ENCODE peak calls at places on chromosomes 4 and X, in eight cellular contexts. One of them, this sample, is unnamed.

GRCh38 chrX:112368371-112368770 is 285.8 kb upstream of the TRPC5 start:
- DNase-seq in lung microvascular endothelial cell: no peak
- DNase-seq in RPMI7951: no peak
- DNase-seq in left lobe of liver: no peak
- DNase-seq in ACHN: no peak
- DNase-seq in fibroblast of lung: no peak
- DNase-seq in NCI-H1092 treated with DMSO at 0.1 percent for 48 hours: peak
- DNase-seq in breast epithelium: no peak
- DNase-seq in this sample: no peak

GRCh38 chr4:106002979-106003378 is 107.7 kb downstream of the NPNT start:
- DNase-seq in lung microvascular endothelial cell: no peak
- DNase-seq in RPMI7951: no peak
- DNase-seq in left lobe of liver: no peak
- DNase-seq in ACHN: peak
- DNase-seq in fibroblast of lung: no peak
- DNase-seq in NCI-H1092 treated with DMSO at 0.1 percent for 48 hours: no peak
- DNase-seq in breast epithelium: no peak
- DNase-seq in this sample: no peak

GRCh38 chr4:43456383-43456782 is 563.9 kb downstream of the GRXCR1 start:
- DNase-seq in lung microvascular endothelial cell: no peak
- DNase-seq in RPMI7951: peak
- DNase-seq in left lobe of liver: no peak
- DNase-seq in ACHN: no peak
- DNase-seq in fibroblast of lung: peak
- DNase-seq in NCI-H1092 treated with DMSO at 0.1 percent for 48 hours: no peak
- DNase-seq in breast epithelium: no peak
- DNase-seq in this sample: peak

GRCh38 chrX:19257001-19257400 is 86.7 kb upstream of the PDHA1 start:
- DNase-seq in lung microvascular endothelial cell: no peak
- DNase-seq in RPMI7951: peak
- DNase-seq in left lobe of liver: no peak
- DNase-seq in ACHN: no peak
- DNase-seq in fibroblast of lung: no peak
- DNase-seq in NCI-H1092 treated with DMSO at 0.1 percent for 48 hours: no peak
- DNase-seq in breast epithelium: no peak
- DNase-seq in this sample: no peak

GRCh38 chr4:52957220-52957686 is 95.1 kb downstream of the RASL11B start:
- DNase-seq in lung microvascular endothelial cell: peak
- DNase-seq in RPMI7951: no peak
- DNase-seq in left lobe of liver: no peak
- DNase-seq in ACHN: no peak
- DNase-seq in fibroblast of lung: peak
- DNase-seq in NCI-H1092 treated with DMSO at 0.1 percent for 48 hours: peak
- DNase-seq in breast epithelium: no peak
- DNase-seq in this sample: no peak

GRCh38 chrX:74535211-74535621 is 79.2 kb downstream of the RLIM start:
- DNase-seq in lung microvascular endothelial cell: peak
- DNase-seq in RPMI7951: peak
- DNase-seq in left lobe of liver: no peak
- DNase-seq in ACHN: peak
- DNase-seq in fibroblast of lung: peak
- DNase-seq in NCI-H1092 treated with DMSO at 0.1 percent for 48 hours: peak
- DNase-seq in breast epithelium: no peak
- DNase-seq in this sample: no peak

GRCh38 chr4:27616166-27616565 is 755.5 kb downstream of the STIM2 start:
- DNase-seq in lung microvascular endothelial cell: no peak
- DNase-seq in RPMI7951: no peak
- DNase-seq in left lobe of liver: no peak
- DNase-seq in ACHN: peak
- DNase-seq in fibroblast of lung: no peak
- DNase-seq in NCI-H1092 treated with DMSO at 0.1 percent for 48 hours: no peak
- DNase-seq in breast epithelium: no peak
- DNase-seq in this sample: no peak

GRCh38 chr4:168076989-168077725 is 15.2 kb upstream of the ANXA10 start:
- DNase-seq in lung microvascular endothelial cell: peak
- DNase-seq in RPMI7951: peak
- DNase-seq in left lobe of liver: peak
- DNase-seq in ACHN: peak
- DNase-seq in fibroblast of lung: peak
- DNase-seq in NCI-H1092 treated with DMSO at 0.1 percent for 48 hours: peak
- DNase-seq in breast epithelium: peak
- DNase-seq in this sample: peak

GRCh38 chrX:18890724-18891560 is 93.0 kb downstream of the PHKA2 start:
- DNase-seq in lung microvascular endothelial cell: no peak
- DNase-seq in RPMI7951: no peak
- DNase-seq in left lobe of liver: no peak
- DNase-seq in ACHN: no peak
- DNase-seq in fibroblast of lung: no peak
- DNase-seq in NCI-H1092 treated with DMSO at 0.1 percent for 48 hours: no peak
- DNase-seq in breast epithelium: no peak
- DNase-seq in this sample: no peak

GRCh38 chr4:112938461-112939058 is 110.9 kb upstream of the ANK2 start:
- DNase-seq in lung microvascular endothelial cell: peak
- DNase-seq in RPMI7951: peak
- DNase-seq in left lobe of liver: no peak
- DNase-seq in ACHN: peak
- DNase-seq in fibroblast of lung: peak
- DNase-seq in NCI-H1092 treated with DMSO at 0.1 percent for 48 hours: peak
- DNase-seq in breast epithelium: no peak
- DNase-seq in this sample: peak

GRCh38 chrX:71105638-71106037 is 902 bp downstream of the CXorf65 start:
- DNase-seq in lung microvascular endothelial cell: no peak
- DNase-seq in RPMI7951: no peak
- DNase-seq in left lobe of liver: no peak
- DNase-seq in ACHN: no peak
- DNase-seq in fibroblast of lung: no peak
- DNase-seq in NCI-H1092 treated with DMSO at 0.1 percent for 48 hours: no peak
- DNase-seq in breast epithelium: no peak
- DNase-seq in this sample: no peak

GRCh38 chr4:3520796-3521600 is 11.2 kb downstream of the LRPAP1 start:
- DNase-seq in lung microvascular endothelial cell: no peak
- DNase-seq in RPMI7951: no peak
- DNase-seq in left lobe of liver: no peak
- DNase-seq in ACHN: no peak
- DNase-seq in fibroblast of lung: no peak
- DNase-seq in NCI-H1092 treated with DMSO at 0.1 percent for 48 hours: no peak
- DNase-seq in breast epithelium: no peak
- DNase-seq in this sample: no peak

GRCh38 chrX:44459501-44459900 is 83.2 kb downstream of the FUNDC1 start:
- DNase-seq in lung microvascular endothelial cell: no peak
- DNase-seq in RPMI7951: peak
- DNase-seq in left lobe of liver: no peak
- DNase-seq in ACHN: no peak
- DNase-seq in fibroblast of lung: peak
- DNase-seq in NCI-H1092 treated with DMSO at 0.1 percent for 48 hours: no peak
- DNase-seq in breast epithelium: no peak
- DNase-seq in this sample: no peak

GRCh38 chr4:94372579-94372978 is 29.9 kb upstream of the HPGDS start:
- DNase-seq in lung microvascular endothelial cell: no peak
- DNase-seq in RPMI7951: no peak
- DNase-seq in left lobe of liver: no peak
- DNase-seq in ACHN: no peak
- DNase-seq in fibroblast of lung: no peak
- DNase-seq in NCI-H1092 treated with DMSO at 0.1 percent for 48 hours: no peak
- DNase-seq in breast epithelium: no peak
- DNase-seq in this sample: no peak

GRCh38 chr4:151537726-151538125 is 128.8 kb downstream of the FHIP1A start:
- DNase-seq in lung microvascular endothelial cell: peak
- DNase-seq in RPMI7951: no peak
- DNase-seq in left lobe of liver: no peak
- DNase-seq in ACHN: no peak
- DNase-seq in fibroblast of lung: peak
- DNase-seq in NCI-H1092 treated with DMSO at 0.1 percent for 48 hours: no peak
- DNase-seq in breast epithelium: no peak
- DNase-seq in this sample: no peak

GRCh38 chr4:139278956-139279722 is 886 bp downstream of the MGARP start:
- DNase-seq in lung microvascular endothelial cell: peak
- DNase-seq in RPMI7951: no peak
- DNase-seq in left lobe of liver: no peak
- DNase-seq in ACHN: no peak
- DNase-seq in fibroblast of lung: peak
- DNase-seq in NCI-H1092 treated with DMSO at 0.1 percent for 48 hours: no peak
- DNase-seq in breast epithelium: no peak
- DNase-seq in this sample: no peak

GRCh38 chr4:169340834-169341233 is 70.1 kb upstream of the SH3RF1 start:
- DNase-seq in lung microvascular endothelial cell: no peak
- DNase-seq in RPMI7951: no peak
- DNase-seq in left lobe of liver: no peak
- DNase-seq in ACHN: no peak
- DNase-seq in fibroblast of lung: no peak
- DNase-seq in NCI-H1092 treated with DMSO at 0.1 percent for 48 hours: no peak
- DNase-seq in breast epithelium: no peak
- DNase-seq in this sample: no peak

This sample was measured in glomerular endothelial cell.